ENCODE peak calls at places on chromosomes 4 and X, in seven cellular contexts. One of them, this sample, is unnamed.

GRCh38 chr4:88949605-88950004 is 107.4 kb downstream of the FAM13A start:
- DNase-seq in breast epithelium: no peak
- DNase-seq in A549: no peak
- DNase-seq in HepG2: no peak
- DNase-seq in prostate gland: no peak
- DNase-seq in stomach: no peak
- DNase-seq in gastrocnemius medialis: no peak
- DNase-seq in this sample: peak; percentile 16

GRCh38 chrX:116318672-116319071 is 117.7 kb upstream of the SLC6A14 start:
- DNase-seq in HepG2: no peak
- DNase-seq in stomach: peak; percentile 27
- DNase-seq in breast epithelium: no peak
- DNase-seq in A549: no peak
- DNase-seq in prostate gland: no peak
- DNase-seq in gastrocnemius medialis: no peak
- DNase-seq in this sample: no peak

GRCh38 chrX:19862634-19863236 is 24.7 kb downstream of the SH3KBP1 start:
- DNase-seq in prostate gland: no peak
- DNase-seq in breast epithelium: no peak
- DNase-seq in A549: no peak
- DNase-seq in HepG2: no peak
- DNase-seq in stomach: no peak
- DNase-seq in gastrocnemius medialis: no peak
- DNase-seq in this sample: no peak

GRCh38 chr4:15366660-15367059 is 61.2 kb upstream of the C1QTNF7 start:
- DNase-seq in HepG2: no peak
- DNase-seq in stomach: no peak
- DNase-seq in breast epithelium: no peak
- DNase-seq in gastrocnemius medialis: no peak
- DNase-seq in A549: no peak
- DNase-seq in prostate gland: no peak
- DNase-seq in this sample: no peak

GRCh38 chr4:25915359-25915716 is 1.3 kb downstream of the SMIM20 start:
- DNase-seq in breast epithelium: no peak
- DNase-seq in stomach: no peak
- DNase-seq in prostate gland: no peak
- DNase-seq in A549: no peak
- DNase-seq in gastrocnemius medialis: no peak
- DNase-seq in HepG2: no peak
- DNase-seq in this sample: peak; percentile 23

GRCh38 chr4:38461342-38461741 is 202.7 kb upstream of the KLF3 start:
- DNase-seq in stomach: no peak
- DNase-seq in breast epithelium: no peak
- DNase-seq in A549: no peak
- DNase-seq in gastrocnemius medialis: no peak
- DNase-seq in HepG2: no peak
- DNase-seq in prostate gland: no peak
- DNase-seq in this sample: no peak

GRCh38 chr4:5828005-5828391 is 64.9 kb downstream of the CRMP1 start:
- DNase-seq in gastrocnemius medialis: no peak
- DNase-seq in breast epithelium: no peak
- DNase-seq in A549: no peak
- DNase-seq in HepG2: no peak
- DNase-seq in prostate gland: no peak
- DNase-seq in stomach: no peak
- DNase-seq in this sample: no peak

GRCh38 chr4:148831945-148832344 is 389.7 kb upstream of the NR3C2 start:
- DNase-seq in gastrocnemius medialis: no peak
- DNase-seq in HepG2: no peak
- DNase-seq in A549: no peak
- DNase-seq in prostate gland: no peak
- DNase-seq in stomach: no peak
- DNase-seq in breast epithelium: no peak
- DNase-seq in this sample: no peak

GRCh38 chrX:145729635-145730034 is 88.0 kb upstream of the SLITRK2 start:
- DNase-seq in HepG2: no peak
- DNase-seq in A549: no peak
- DNase-seq in gastrocnemius medialis: no peak
- DNase-seq in breast epithelium: no peak
- DNase-seq in stomach: no peak
- DNase-seq in prostate gland: no peak
- DNase-seq in this sample: no peak

GRCh38 chr4:145618912-145619638 is at the start of gene MMAA:
- DNase-seq in prostate gland: peak; percentile 93
- DNase-seq in HepG2: peak; percentile 83
- DNase-seq in breast epithelium: peak; percentile 88
- DNase-seq in A549: peak; percentile 74
- DNase-seq in stomach: peak; percentile 94
- DNase-seq in gastrocnemius medialis: peak; percentile 93
- DNase-seq in this sample: peak; percentile 94

GRCh38 chr4:94936854-94937253 is 179.1 kb downstream of the BMPR1B start:
- DNase-seq in HepG2: no peak
- DNase-seq in gastrocnemius medialis: no peak
- DNase-seq in breast epithelium: no peak
- DNase-seq in stomach: no peak
- DNase-seq in prostate gland: no peak
- DNase-seq in A549: no peak
- DNase-seq in this sample: no peak

GRCh38 chrX:3757510-3758025 is 44.1 kb upstream of the PRKX start:
- DNase-seq in breast epithelium: peak; percentile 19
- DNase-seq in A549: no peak
- DNase-seq in HepG2: no peak
- DNase-seq in stomach: no peak
- DNase-seq in prostate gland: peak; percentile 9
- DNase-seq in gastrocnemius medialis: no peak
- DNase-seq in this sample: no peak

GRCh38 chr4:154348657-154349056 is 142.9 kb downstream of the DCHS2 start:
- DNase-seq in breast epithelium: no peak
- DNase-seq in HepG2: peak; percentile 1
- DNase-seq in stomach: no peak
- DNase-seq in prostate gland: no peak
- DNase-seq in A549: no peak
- DNase-seq in gastrocnemius medialis: no peak
- DNase-seq in this sample: no peak

GRCh38 chr4:26061248-26061986 is 147.4 kb downstream of the SMIM20 start:
- DNase-seq in HepG2: peak; percentile 6
- DNase-seq in prostate gland: no peak
- DNase-seq in gastrocnemius medialis: no peak
- DNase-seq in stomach: no peak
- DNase-seq in A549: peak; percentile 15
- DNase-seq in breast epithelium: no peak
- DNase-seq in this sample: peak; percentile 23

GRCh38 chrX:9433596-9433995 is 31.3 kb upstream of the TBL1X start:
- DNase-seq in stomach: no peak
- DNase-seq in prostate gland: no peak
- DNase-seq in gastrocnemius medialis: no peak
- DNase-seq in breast epithelium: no peak
- DNase-seq in HepG2: no peak
- DNase-seq in A549: no peak
- DNase-seq in this sample: no peak

GRCh38 chr4:113884655-113885054 is 94.8 kb downstream of the ARSJ start:
- DNase-seq in stomach: no peak
- DNase-seq in prostate gland: no peak
- DNase-seq in breast epithelium: no peak
- DNase-seq in gastrocnemius medialis: no peak
- DNase-seq in A549: no peak
- DNase-seq in HepG2: no peak
- DNase-seq in this sample: no peak

GRCh38 chrX:29315931-29316330 is 728.7 kb downstream of the IL1RAPL1 start:
- DNase-seq in breast epithelium: no peak
- DNase-seq in HepG2: no peak
- DNase-seq in A549: no peak
- DNase-seq in gastrocnemius medialis: no peak
- DNase-seq in prostate gland: no peak
- DNase-seq in stomach: no peak
- DNase-seq in this sample: no peak

GRCh38 chrX:139475432-139475831 is 55.1 kb upstream of the F9 start:
- DNase-seq in breast epithelium: no peak
- DNase-seq in stomach: no peak
- DNase-seq in A549: no peak
- DNase-seq in HepG2: no peak
- DNase-seq in prostate gland: no peak
- DNase-seq in gastrocnemius medialis: no peak
- DNase-seq in this sample: no peak

GRCh38 chrX:47224266-47224895 is 5.9 kb downstream of the CDK16 start:
- DNase-seq in A549: no peak
- DNase-seq in breast epithelium: no peak
- DNase-seq in HepG2: no peak
- DNase-seq in gastrocnemius medialis: no peak
- DNase-seq in stomach: no peak
- DNase-seq in prostate gland: no peak
- DNase-seq in this sample: no peak

DNA sequence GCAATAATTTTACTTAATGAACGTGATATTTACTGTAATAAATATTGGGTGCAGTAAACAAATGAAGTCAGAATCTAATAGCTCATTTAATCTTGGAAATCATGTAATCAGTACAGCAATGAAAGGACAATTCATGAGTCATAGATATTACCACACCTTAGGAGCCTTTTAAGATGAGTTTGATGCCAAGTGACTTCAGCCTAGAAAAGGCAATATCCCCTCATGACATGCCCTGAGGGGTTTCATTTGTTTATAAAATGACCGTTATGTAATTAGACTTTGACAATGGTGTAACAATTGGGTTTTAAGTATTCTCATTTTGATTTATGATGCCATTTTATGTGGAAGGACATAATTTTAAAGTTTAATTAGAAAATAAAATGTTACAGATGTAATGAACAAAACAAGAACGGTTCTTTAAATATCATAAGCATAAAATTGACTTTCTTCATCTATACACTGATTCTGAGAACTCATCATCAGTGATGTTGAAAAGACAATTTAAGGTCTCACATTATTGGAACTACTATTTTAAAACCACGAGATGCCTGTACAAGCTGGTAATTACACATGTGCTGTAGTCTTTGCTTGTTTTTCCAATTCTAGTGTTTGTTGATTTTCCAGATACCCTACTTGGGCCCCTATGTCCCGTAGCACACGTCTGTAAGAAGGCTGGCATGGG is 5.0 kb downstream of the FGF2 start:
- DNase-seq in breast epithelium: no peak
- DNase-seq in A549: no peak
- DNase-seq in stomach: no peak
- DNase-seq in gastrocnemius medialis: no peak
- DNase-seq in prostate gland: no peak
- DNase-seq in HepG2: no peak
- DNase-seq in this sample: no peak
- TF ChIP-seq POLR2A in breast epithelium: no peak
- TF ChIP-seq POLR2A in A549: no peak
- TF ChIP-seq POLR2A in stomach: no peak
- TF ChIP-seq POLR2A in gastrocnemius medialis: no peak
- TF ChIP-seq POLR2A in prostate gland: no peak
- TF ChIP-seq POLR2A in HepG2: no peak
- TF ChIP-seq POLR2A in this sample: no peak

GRCh38 chr4:33924801-33925200 is 2319.5 kb downstream of the ARAP2 start:
- DNase-seq in A549: no peak
- DNase-seq in stomach: no peak
- DNase-seq in HepG2: no peak
- DNase-seq in prostate gland: no peak
- DNase-seq in gastrocnemius medialis: no peak
- DNase-seq in breast epithelium: no peak
- DNase-seq in this sample: no peak

GRCh38 chr4:33923469-33923868 is 2320.8 kb downstream of the ARAP2 start:
- DNase-seq in A549: no peak
- DNase-seq in breast epithelium: no peak
- DNase-seq in prostate gland: no peak
- DNase-seq in HepG2: no peak
- DNase-seq in stomach: no peak
- DNase-seq in gastrocnemius medialis: no peak
- DNase-seq in this sample: no peak

DNA sequence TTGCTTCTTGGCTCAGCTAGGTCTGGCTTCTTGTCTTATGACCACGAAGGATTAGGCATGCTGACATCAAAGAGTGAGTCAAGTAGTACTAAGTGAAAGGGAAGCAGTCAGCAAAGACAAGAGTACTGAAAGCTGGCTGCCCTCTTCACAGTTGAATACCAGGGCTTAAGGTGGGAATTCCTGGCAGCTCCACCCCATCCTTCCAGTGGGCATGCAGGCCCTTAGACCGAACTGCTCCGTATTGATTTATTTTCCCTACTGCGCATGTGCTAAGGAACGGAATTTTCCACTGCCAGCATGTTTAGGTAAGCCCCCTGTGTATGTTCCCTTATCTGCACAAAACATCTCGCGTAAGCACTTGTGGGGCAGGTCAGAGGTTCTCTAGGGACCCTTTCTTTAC is 2320.1 kb downstream of the ARAP2 start:
- DNase-seq in HepG2: no peak
- DNase-seq in breast epithelium: no peak
- DNase-seq in A549: no peak
- DNase-seq in gastrocnemius medialis: no peak
- DNase-seq in stomach: no peak
- DNase-seq in prostate gland: no peak
- DNase-seq in this sample: no peak
- TF ChIP-seq POLR2A in HepG2: no peak
- TF ChIP-seq POLR2A in breast epithelium: no peak
- TF ChIP-seq POLR2A in A549: no peak
- TF ChIP-seq POLR2A in gastrocnemius medialis: no peak
- TF ChIP-seq POLR2A in stomach: no peak
- TF ChIP-seq POLR2A in prostate gland: no peak
- TF ChIP-seq POLR2A in this sample: no peak

GRCh38 chr4:177127658-177128057 is 182.0 kb upstream of the NEIL3 start:
- DNase-seq in prostate gland: no peak
- DNase-seq in A549: no peak
- DNase-seq in stomach: no peak
- DNase-seq in gastrocnemius medialis: no peak
- DNase-seq in breast epithelium: no peak
- DNase-seq in HepG2: no peak
- DNase-seq in this sample: no peak

GRCh38 chr4:177124436-177124835 is 185.2 kb upstream of the NEIL3 start:
- DNase-seq in gastrocnemius medialis: no peak
- DNase-seq in HepG2: no peak
- DNase-seq in stomach: no peak
- DNase-seq in prostate gland: no peak
- DNase-seq in breast epithelium: no peak
- DNase-seq in A549: no peak
- DNase-seq in this sample: no peak

GRCh38 chr4:177123811-177124210 is 185.9 kb upstream of the NEIL3 start:
- DNase-seq in prostate gland: no peak
- DNase-seq in A549: no peak
- DNase-seq in gastrocnemius medialis: no peak
- DNase-seq in HepG2: no peak
- DNase-seq in stomach: no peak
- DNase-seq in breast epithelium: no peak
- DNase-seq in this sample: no peak

GRCh38 chr4:177128306-177128705 is 181.4 kb upstream of the NEIL3 start:
- DNase-seq in HepG2: no peak
- DNase-seq in prostate gland: no peak
- DNase-seq in A549: no peak
- DNase-seq in stomach: no peak
- DNase-seq in gastrocnemius medialis: no peak
- DNase-seq in breast epithelium: no peak
- DNase-seq in this sample: no peak

GRCh38 chr4:177125656-177126055 is 184.0 kb upstream of the NEIL3 start:
- DNase-seq in stomach: no peak
- DNase-seq in prostate gland: no peak
- DNase-seq in A549: no peak
- DNase-seq in breast epithelium: no peak
- DNase-seq in HepG2: no peak
- DNase-seq in gastrocnemius medialis: no peak
- DNase-seq in this sample: no peak
- TF ChIP-seq POLR2A in stomach: no peak
- TF ChIP-seq POLR2A in prostate gland: no peak
- TF ChIP-seq POLR2A in A549: no peak
- TF ChIP-seq POLR2A in breast epithelium: no peak
- TF ChIP-seq POLR2A in HepG2: no peak
- TF ChIP-seq POLR2A in gastrocnemius medialis: no peak
- TF ChIP-seq POLR2A in this sample: no peak

GRCh38 chrX:49166914-49167739 is 4.6 kb downstream of the MAGIX start:
- DNase-seq in gastrocnemius medialis: peak; percentile 56
- DNase-seq in stomach: peak; percentile 51
- DNase-seq in prostate gland: peak; percentile 70
- DNase-seq in HepG2: no peak
- DNase-seq in breast epithelium: peak; percentile 72
- DNase-seq in A549: no peak
- DNase-seq in this sample: peak; percentile 74
- TF ChIP-seq POLR2A in gastrocnemius medialis: peak; percentile 69
- TF ChIP-seq POLR2A in stomach: no peak
- TF ChIP-seq POLR2A in prostate gland: peak; percentile 57
- TF ChIP-seq POLR2A in HepG2: no peak
- TF ChIP-seq POLR2A in breast epithelium: no peak
- TF ChIP-seq POLR2A in A549: no peak
- TF ChIP-seq POLR2A in this sample: peak; percentile 75